ENCODE peak calls at places on chromosome 20, in eight cellular contexts. T, O, N, K, A, B, S and W are unnamed samples.
A peak's percentile ranks its signal among the peaks of the same experiment; 100 is the strongest.

GRCh38 chr20:22430154-22430745 is 154.1 kb downstream of the FOXA2 start:
- DNase-seq in S (peak; percentile 57), N (peak; percentile 70), O (no peak), B (peak; percentile 34), A (no peak), T (no peak), K (peak; percentile 32), W (no peak)

GRCh38 chr20:38343107-38343797 is 3.0 kb upstream of the LBP start:
- DNase-seq in T (no peak), A (peak; percentile 81), B (peak; percentile 78), K (peak; percentile 27), N (no peak), S (no peak), O (no peak), W (peak; percentile 73)

GRCh38 chr20:60812561-60812960 is 439.5 kb upstream of the CDH4 start:
- DNase-seq in N (no peak), K (no peak), S (no peak), O (no peak), A (no peak), B (no peak), T (no peak), W (no peak)

GRCh38 chr20:43949741-43950618 is 35.3 kb downstream of the TOX2 start:
- DNase-seq in T (peak; percentile 97), O (no peak), S (no peak), B (peak; percentile 46), K (no peak), N (no peak), A (peak; percentile 89), W (peak; percentile 42)

GRCh38 chr20:32439132-32439829 is 81.2 kb downstream of the ASXL1 start:
- DNase-seq in S (no peak), B (peak; percentile 44), A (peak; percentile 24), K (peak; percentile 17), N (no peak), T (peak; percentile 97), O (no peak), W (no peak)

GRCh38 chr20:17761612-17762011 is 61.8 kb downstream of the BANF2 start:
- DNase-seq in B (peak; percentile 18), A (no peak), S (peak; percentile 17), O (no peak), N (peak; percentile 66), T (peak; percentile 9), K (no peak), W (no peak)

GRCh38 chr20:18856873-18857272 is 43.3 kb downstream of the SCP2D1 start:
- DNase-seq in K (no peak), N (no peak), A (no peak), S (no peak), B (no peak), O (no peak), T (no peak), W (no peak)

GRCh38 chr20:57030611-57031600 is 235.5 kb downstream of the BMP7 start:
- DNase-seq in K (peak; percentile 31), O (no peak), S (no peak), A (no peak), T (no peak), B (peak; percentile 9), N (no peak), W (no peak)

GRCh38 chr20:25486377-25486776 is 78.9 kb downstream of the GINS1 start:
- DNase-seq in B (peak; percentile 65), O (no peak), S (no peak), K (no peak), A (no peak), N (no peak), T (peak; percentile 24), W (no peak)

GRCh38 chr20:2741463-2741862 is 48.9 kb downstream of the EBF4 start:
- DNase-seq in O (no peak), N (no peak), A (no peak), B (no peak), K (no peak), T (peak; percentile 65), S (no peak), W (peak; percentile 35)

GRCh38 chr20:52204136-52204535 is 12.6 kb upstream of the ZFP64 start:
- DNase-seq in O (no peak), N (peak; percentile 27), S (no peak), A (no peak), K (no peak), T (peak; percentile 20), B (no peak), W (no peak)

GRCh38 chr20:3101251-3101650 is 16.7 kb upstream of the AVP start:
- DNase-seq in A (no peak), B (no peak), S (no peak), T (no peak), N (no peak), O (no peak), K (no peak), W (no peak)

GRCh38 chr20:19987046-19987445 is 30.1 kb upstream of the NAA20 start:
- DNase-seq in N (no peak), O (no peak), S (no peak), A (no peak), K (no peak), B (no peak), T (no peak), W (no peak)

GRCh38 chr20:34559311-34560140 is 1.0 kb downstream of the MAP1LC3A start:
- DNase-seq in A (peak; percentile 56), N (no peak), S (no peak), O (no peak), T (no peak), B (peak; percentile 26), K (no peak), W (no peak)

GRCh38 chr20:9460518-9460917 is 53.9 kb upstream of the LAMP5 start:
- DNase-seq in O (peak; percentile 16), A (no peak), B (peak; percentile 25), T (no peak), K (no peak), S (peak; percentile 70), N (no peak), W (no peak)

GRCh38 chr20:62688855-62689460 is 19.7 kb upstream of the NTSR1 start:
- DNase-seq in T (no peak), S (no peak), K (no peak), O (peak; percentile 24), B (no peak), A (no peak), N (no peak), W (no peak)

GRCh38 chr20:34948030-34948429 is 7.6 kb downstream of the GSS start:
- DNase-seq in B (peak; percentile 56), T (no peak), N (no peak), S (peak; percentile 90), K (no peak), O (peak; percentile 67), A (no peak), W (peak; percentile 22)

GRCh38 chr20:50336631-50337030 is 146.0 kb downstream of the CEBPB start:
- DNase-seq in S (no peak), K (no peak), T (no peak), O (no peak), N (no peak), A (no peak), B (no peak), W (no peak)

GRCh38 chr20:13029687-13030510 is 21.1 kb downstream of the SPTLC3 start:
- DNase-seq in O (peak; percentile 95), B (peak; percentile 84), N (peak; percentile 94), A (peak; percentile 68), S (peak; percentile 98), T (peak; percentile 36), K (peak; percentile 72), W (peak; percentile 68)

GRCh38 chr20:25049261-25050060 is 8.5 kb downstream of the ACSS1 start:
- DNase-seq in K (no peak), S (no peak), A (peak; percentile 41), N (no peak), B (no peak), T (no peak), O (no peak), W (no peak)

DNA sequence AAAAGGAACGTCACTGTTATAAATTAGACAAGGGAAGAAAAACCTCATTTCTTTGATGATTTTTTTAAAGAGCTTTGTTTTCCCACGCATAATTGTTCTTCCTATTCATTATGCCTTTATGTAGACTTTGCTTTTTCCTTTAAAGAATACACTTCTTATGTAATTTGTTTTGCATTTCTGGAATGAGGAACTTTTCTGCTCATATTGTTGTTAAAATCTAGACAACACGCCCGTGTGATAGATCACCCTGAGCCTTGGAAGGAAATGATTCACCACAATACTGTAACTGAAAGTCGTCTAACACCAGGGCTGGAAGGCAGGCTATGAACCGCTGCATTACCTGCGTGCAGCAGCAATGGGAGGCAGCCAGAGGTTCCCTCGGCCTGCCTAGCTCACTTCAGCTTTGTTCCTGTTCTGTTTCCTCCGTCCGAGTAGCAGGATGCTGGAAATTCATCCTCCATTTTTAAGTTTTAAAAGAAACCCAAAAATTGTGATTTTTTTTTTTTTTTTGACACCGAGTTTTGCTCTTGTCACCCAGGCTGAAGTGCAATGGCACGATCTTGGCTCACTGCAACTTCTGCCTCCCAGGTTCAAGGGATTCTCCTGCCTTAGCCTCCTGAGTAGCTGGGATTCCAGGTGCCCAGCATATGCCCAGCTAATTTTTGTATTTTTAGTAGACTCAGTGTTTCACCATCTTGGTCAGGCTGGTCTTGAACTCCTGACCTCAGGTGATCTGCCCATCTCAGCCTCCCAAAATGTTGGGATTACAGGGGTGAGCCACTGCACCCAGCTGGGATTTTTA is 49.6 kb upstream of the ZNF217 start:
- DNase-seq in B (peak; percentile 69), T (peak; percentile 97), S (peak; percentile 91), N (peak; percentile 5), O (peak; percentile 82), K (peak; percentile 63), A (peak; percentile 86), W (peak; percentile 84)
- H3K4me3 ChIP-seq in B (no peak overlapping the region), T (peak overlapping the region; percentile 50), S (no peak overlapping the region), N (no peak overlapping the region), O (no peak overlapping the region), K (no peak overlapping the region), A (no peak overlapping the region), W (no peak overlapping the region)

DNA sequence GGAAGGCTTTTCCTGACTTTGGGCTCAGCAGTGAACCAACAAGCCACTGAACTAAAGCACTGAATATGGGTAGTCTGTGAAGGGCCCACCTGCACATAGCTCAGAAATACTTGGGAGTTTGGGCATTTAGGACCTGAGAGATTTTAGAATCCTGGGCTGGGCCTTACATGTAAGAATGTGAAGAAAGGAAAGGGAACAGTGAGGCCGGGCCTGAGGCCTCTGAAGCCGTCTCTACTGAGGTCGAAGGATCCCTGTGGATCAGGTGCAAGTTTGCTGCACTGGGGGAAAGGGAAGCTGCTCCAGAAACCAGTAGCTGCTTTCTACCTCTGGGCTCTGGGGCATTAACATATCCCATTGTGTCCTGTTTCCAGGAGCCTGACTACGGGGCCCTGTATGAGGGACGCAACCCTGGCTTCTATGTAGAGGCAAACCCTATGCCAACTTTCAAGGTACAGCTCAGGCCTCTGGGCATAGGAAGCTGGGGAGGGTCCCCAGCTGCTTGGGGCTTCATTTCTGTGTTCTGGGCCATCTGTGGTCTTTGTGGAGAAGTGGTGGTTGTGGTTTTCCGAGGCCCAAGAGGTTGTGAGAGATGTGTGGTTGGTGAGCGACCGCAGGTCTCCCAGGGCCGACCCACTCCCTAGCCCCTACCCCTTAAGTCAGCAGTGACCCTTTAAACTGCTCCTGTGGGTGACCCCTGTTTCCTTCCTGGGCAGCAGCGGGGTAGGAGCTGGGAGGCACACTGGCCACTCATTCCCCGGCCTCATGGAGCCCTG is 30.3 kb downstream of the PLCG1 start:
- DNase-seq in S (no peak), A (peak; percentile 42), O (no peak), N (no peak), T (peak; percentile 89), B (no peak), K (no peak), W (no peak)
- H3K4me3 ChIP-seq in S (no peak overlapping the region), A (no peak overlapping the region), O (no peak overlapping the region), N (no peak overlapping the region), T (no peak overlapping the region), B (no peak overlapping the region), K (no peak overlapping the region), W (no peak overlapping the region)

GRCh38 chr20:48823960-48824497 is 3.8 kb downstream of the PREX1 start:
- DNase-seq in S (peak; percentile 83), K (no peak), N (no peak), A (no peak), B (peak; percentile 64), T (peak; percentile 83), O (peak; percentile 90), W (no peak)
- H3K4me3 ChIP-seq in S (no peak overlapping the region), K (no peak overlapping the region), N (no peak overlapping the region), A (peak overlapping the region; percentile 24), B (no peak overlapping the region), T (peak overlapping the region; percentile 8), O (no peak overlapping the region), W (no peak overlapping the region)

GRCh38 chr20:64055396-64055892 is 6.0 kb upstream of the SOX18 start:
- DNase-seq in T (no peak), B (no peak), O (no peak), S (no peak), K (no peak), A (no peak), N (no peak), W (no peak)
- H3K4me3 ChIP-seq in T (no peak overlapping the region), B (no peak overlapping the region), O (no peak overlapping the region), S (no peak overlapping the region), K (no peak overlapping the region), A (no peak overlapping the region), N (no peak overlapping the region), W (no peak overlapping the region)